ENCODE peak calls at places on chromosomes 12 and 14, in five cellular contexts. R, H, Q, C and G are unnamed samples.

GRCh38 chr12:2084553-2085296 is 31.9 kb downstream of the CACNA1C start:
- DNase-seq in C (no peak), H (peak), Q (no peak), R (peak), G (peak)

GRCh38 chr14:89973234-89973823 is 17.6 kb downstream of the TDP1 start:
- DNase-seq in H (no peak), R (peak), Q (peak), C (peak), G (peak)

GRCh38 chr12:40820794-40821484 is 128.7 kb downstream of the CNTN1 start:
- DNase-seq in Q (no peak), R (no peak), H (no peak), C (no peak), G (no peak)

GRCh38 chr12:109020750-109021380 is at the start of gene SVOP:
- DNase-seq in Q (peak), C (no peak), H (peak), R (peak), G (peak)

GRCh38 chr12:74890237-74890599 is 319.4 kb downstream of the KCNC2 start:
- DNase-seq in H (no peak), C (no peak), Q (peak), R (peak), G (peak)

GRCh38 chr14:79178719-79179118 is 1008.5 kb downstream of the NRXN3 start:
- DNase-seq in H (no peak), R (no peak), Q (no peak), C (no peak), G (no peak)

GRCh38 chr12:96014932-96015599 is 18.9 kb upstream of the HAL start:
- DNase-seq in R (peak), Q (no peak), H (no peak), C (no peak), G (peak)

GRCh38 chr12:96047621-96048211 is 12.3 kb upstream of the LTA4H start:
- DNase-seq in C (no peak), Q (peak), H (no peak), R (peak), G (peak)

GRCh38 chr12:10600988-10601387 is 12.4 kb downstream of the MAGOHB start:
- DNase-seq in Q (no peak), C (no peak), R (no peak), H (no peak), G (no peak)

GRCh38 chr12:58877243-58877743 is 43.0 kb downstream of the LRIG3 start:
- DNase-seq in H (no peak), R (peak), Q (peak), C (no peak), G (peak)

GRCh38 chr12:117350140-117350539 is 11.3 kb downstream of the NOS1 start:
- DNase-seq in R (no peak), Q (no peak), C (no peak), H (no peak), G (no peak)

GRCh38 chr14:93054006-93054405 is 61.7 kb downstream of the ITPK1 start:
- DNase-seq in R (no peak), Q (no peak), H (no peak), C (no peak), G (no peak)

GRCh38 chr12:85441740-85442139 is 161.7 kb downstream of the ALX1 start:
- DNase-seq in H (no peak), R (peak), C (no peak), Q (no peak), G (peak)
- TF ChIP-seq CTCF in H (no peak), R (peak), C (no peak), Q (no peak), G (peak)

DNA sequence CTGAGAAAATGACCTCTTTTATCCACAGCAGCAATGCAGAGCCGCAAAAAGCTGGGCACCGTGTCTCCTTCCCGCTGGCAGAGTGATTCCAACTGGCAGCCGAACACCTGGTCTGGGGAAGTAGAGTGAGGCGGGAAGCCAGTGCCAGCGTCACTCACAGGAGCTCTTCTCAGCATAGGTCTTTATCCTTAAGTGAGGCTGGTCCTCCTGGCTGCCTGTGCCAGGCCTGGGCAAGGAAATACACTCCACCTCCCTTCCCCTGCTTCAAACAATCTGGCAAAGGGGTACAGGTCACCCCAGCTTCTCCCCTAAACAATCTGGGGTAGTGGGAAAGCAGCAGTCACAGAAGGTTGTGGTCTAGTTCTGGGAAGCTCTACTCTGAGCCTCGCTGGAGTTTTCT is 4.8 kb downstream of the ARHGAP9 start:
- DNase-seq in H (no peak), C (no peak), R (no peak), Q (no peak), G (no peak)
- H3K4me3 ChIP-seq in H (peak), C (no peak), R (no peak), Q (no peak), G (no peak)

DNA sequence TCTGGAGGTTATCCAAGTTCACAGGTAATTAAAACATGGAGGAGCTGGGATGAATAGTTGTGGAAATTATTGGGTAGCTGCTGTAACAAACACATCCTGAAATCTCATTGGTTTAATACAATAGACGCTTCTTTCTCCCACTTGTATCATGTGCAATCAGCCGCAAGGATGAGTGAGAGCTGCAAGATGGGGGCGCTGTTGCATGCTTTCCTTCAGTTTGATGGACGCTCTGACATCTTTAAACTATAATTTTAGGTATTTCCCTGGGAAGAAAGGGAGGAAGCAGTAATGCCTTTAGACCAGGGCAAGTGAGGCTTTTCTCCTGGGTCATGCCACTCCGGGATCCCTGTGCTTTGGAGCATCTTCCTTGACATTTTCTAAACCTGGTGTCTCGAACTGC is 178.7 kb downstream of the PAWR start:
- DNase-seq in C (no peak), R (no peak), Q (no peak), H (no peak), G (no peak)
- TF ChIP-seq CTCF in C (no peak), R (no peak), Q (no peak), H (no peak), G (peak)

GRCh38 chr14:51087024-51087423 is 7.9 kb downstream of the TRIM9 start:
- DNase-seq in Q (no peak), H (no peak), R (no peak), C (no peak), G (no peak)
- H3K4me3 ChIP-seq in Q (no peak), H (no peak), R (no peak), C (no peak), G (no peak)

GRCh38 chr14:35944847-35945246 is 118.7 kb downstream of the BRMS1L start:
- DNase-seq in R (no peak), H (no peak), C (no peak), Q (no peak), G (no peak)
- TF ChIP-seq CTCF in R (no peak), H (no peak), C (no peak), Q (no peak), G (no peak)

GRCh38 chr14:68779761-68780323 is 13.0 kb downstream of the ZFP36L1 start:
- DNase-seq in R (peak), H (peak), C (peak), Q (peak), G (peak)

GRCh38 chr14:68780358-68781160 is 12.3 kb downstream of the ZFP36L1 start:
- DNase-seq in R (peak), C (no peak), H (peak), Q (peak), G (peak)

GRCh38 chr14:68783408-68784297 is 9.2 kb downstream of the ZFP36L1 start:
- DNase-seq in C (no peak), R (no peak), H (peak), Q (peak), G (no peak)

GRCh38 chr14:68782091-68782981 is 10.5 kb downstream of the ZFP36L1 start:
- DNase-seq in C (peak), H (peak), R (no peak), Q (peak), G (no peak)

GRCh38 chr14:68781161-68782021 is 11.5 kb downstream of the ZFP36L1 start:
- DNase-seq in H (peak), R (no peak), Q (peak), C (peak), G (no peak)
- H3K4me3 ChIP-seq in H (no peak), R (no peak), Q (no peak), C (peak), G (no peak)

DNA sequence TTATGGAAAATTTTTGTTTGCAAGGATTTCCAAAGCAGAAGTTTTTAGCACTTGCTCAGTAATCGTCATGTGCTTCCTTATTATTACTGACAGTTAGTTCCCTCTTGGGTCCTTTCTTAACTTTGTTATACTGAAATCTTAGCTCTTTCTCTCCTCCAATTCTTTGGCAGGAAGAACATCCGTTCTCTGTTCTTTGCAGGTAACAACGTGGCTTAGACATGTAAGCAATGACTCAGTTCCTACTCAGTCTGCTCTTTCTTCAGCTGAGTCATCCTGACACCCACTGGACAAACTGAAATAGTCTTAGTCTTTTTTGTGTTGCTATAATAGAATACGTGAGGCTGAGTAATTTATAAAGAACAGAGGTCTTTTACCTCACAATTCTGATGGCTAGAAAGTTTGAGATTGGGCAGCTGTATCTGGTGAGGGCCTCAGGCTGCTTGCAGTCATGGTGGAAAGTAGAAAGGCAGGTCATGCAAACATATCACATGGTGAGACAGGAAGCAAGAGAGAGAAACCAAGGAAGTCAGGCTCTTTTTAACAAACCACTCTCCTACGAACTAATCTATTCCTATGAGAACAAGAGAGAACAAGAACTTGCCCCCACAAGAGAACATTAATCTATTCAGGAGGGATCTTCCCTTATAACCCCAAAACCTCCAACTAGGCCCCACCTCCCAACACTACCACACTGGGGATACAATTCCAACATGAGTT is 49.2 kb downstream of the TESPA1 start:
- DNase-seq in R (peak), Q (no peak), C (peak), H (no peak), G (peak)
- TF ChIP-seq CTCF in R (no peak), Q (no peak), C (no peak), H (no peak), G (peak)

DNA sequence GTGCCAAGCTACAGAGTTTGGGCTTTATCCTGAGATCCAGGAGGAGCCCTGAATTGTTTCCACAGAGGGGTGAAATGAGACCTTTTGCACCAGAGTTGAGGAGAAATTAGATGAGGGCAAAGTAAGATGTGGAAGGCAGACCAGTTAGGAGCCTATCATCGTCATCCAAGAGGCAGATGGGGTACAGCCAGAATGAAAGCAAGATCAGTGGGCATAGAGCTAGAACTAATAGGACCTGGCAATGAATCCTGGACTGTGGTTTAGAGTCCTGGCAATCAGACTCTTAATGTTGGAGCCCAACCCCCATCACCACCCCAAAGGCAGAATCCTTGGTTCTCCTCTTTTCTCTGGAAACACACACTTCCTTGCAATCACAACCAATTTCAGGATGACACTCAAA is 166.6 kb upstream of the HMGA2 start:
- DNase-seq in R (no peak), Q (no peak), H (no peak), C (no peak), G (no peak)
- H3K4me3 ChIP-seq in R (no peak), Q (no peak), H (no peak), C (no peak), G (no peak)